ENCODE peak calls at places on chromosomes 1 and 21, in nine cellular contexts. Y is RWPE1; A is stimulated activated CD4-positive, alpha-beta T cell treated with anti-CD3 and anti-CD28 coated beads, Interleukin-15, amount 100 ng/mL, for 1 hour; J is NCI-H1092 treated with DMSO at 0.1 percent for 48 hours; K is Calu3; C is central memory CD4-positive, alpha-beta T cell; V is non-pigmented ciliary epithelial cell; Z is upper lobe of right lung; P is activated CD4-positive, alpha-beta T cell treated with anti-CD3 and anti-CD28 coated beads, Interleukin-2, amount 50 U/mL, for 24 hours. E is an unnamed sample.

GRCh38 chr1:213773975-213774374 is 213.8 kb upstream of the PROX1 start:
- DNase-seq in Y (no peak), A (no peak), J (no peak), K (no peak), C (no peak), V (no peak), Z (no peak), P (no peak), E (no peak)

GRCh38 chr1:107141491-107142369 is 891 bp downstream of the NTNG1 start:
- DNase-seq in Y (no peak), A (no peak), J (peak), K (peak), C (no peak), V (no peak), Z (peak), P (no peak), E (no peak)

GRCh38 chr21:28104346-28104745 is 888.3 kb downstream of the LTN1 start:
- DNase-seq in Y (no peak), A (no peak), J (no peak), K (no peak), C (no peak), V (no peak), Z (no peak), P (no peak), E (no peak)

GRCh38 chr1:27873671-27874384 is 1.5 kb downstream of the THEMIS2 start:
- DNase-seq in Y (no peak), A (no peak), J (no peak), K (no peak), C (no peak), V (no peak), Z (peak), P (no peak), E (no peak)

GRCh38 chr1:12034381-12034801 is 15.1 kb downstream of the MIIP start:
- DNase-seq in Y (no peak), A (no peak), J (no peak), K (no peak), C (no peak), V (no peak), Z (no peak), P (no peak), E (peak)

GRCh38 chr21:36627242-36627641 is 71.7 kb upstream of the SIM2 start:
- DNase-seq in Y (peak), A (no peak), J (no peak), K (no peak), C (no peak), V (no peak), Z (no peak), P (no peak), E (no peak)

GRCh38 chr1:30300669-30301068 is 422.7 kb downstream of the MATN1 start:
- DNase-seq in Y (no peak), A (no peak), J (no peak), K (no peak), C (no peak), V (no peak), Z (no peak), P (no peak), E (no peak)

GRCh38 chr1:2209400-2210083 is 15.0 kb upstream of the FAAP20 start:
- DNase-seq in Y (no peak), A (no peak), J (no peak), K (no peak), C (no peak), V (no peak), Z (peak), P (no peak), E (no peak)

GRCh38 chr1:186113454-186113853 is 261.6 kb downstream of the TPR start:
- DNase-seq in Y (no peak), A (no peak), J (no peak), K (no peak), C (no peak), V (no peak), Z (no peak), P (no peak), E (no peak)

GRCh38 chr1:1073743-1074587 is at the start of gene RNF223:
- DNase-seq in Y (peak), A (no peak), J (no peak), K (peak), C (no peak), V (no peak), Z (peak), P (no peak), E (no peak)

GRCh38 chr1:226912587-226913176 is 27.4 kb upstream of the COQ8A start:
- DNase-seq in Y (peak), A (peak), J (peak), K (peak), C (peak), V (no peak), Z (peak), P (peak), E (peak)